ENCODE peak calls at places on chromosome 7, in six cellular contexts. X, S, P, K, C and N are unnamed samples.

GRCh38 chr7:25653412-25653811 is 425.1 kb upstream of the NPVF start:
- DNase-seq in X (no peak), S (no peak), P (no peak), K (no peak), C (no peak), N (no peak)

GRCh38 chr7:23471090-23471859 is 984 bp upstream of the IGF2BP3 start:
- DNase-seq in X (peak; percentile 87), S (peak; percentile 92), P (peak; percentile 83), K (peak; percentile 72), C (no peak), N (peak; percentile 98)

GRCh38 chr7:69114374-69114773 is 483.9 kb upstream of the AUTS2 start:
- DNase-seq in X (no peak), S (no peak), P (no peak), K (no peak), C (no peak), N (no peak)

GRCh38 chr7:87739306-87739705 is 111.1 kb downstream of the RUNDC3B start:
- DNase-seq in X (no peak), S (no peak), P (no peak), K (no peak), C (no peak), N (no peak)

GRCh38 chr7:39735903-39736302 is 112.5 kb downstream of the RALA start:
- DNase-seq in X (peak; percentile 42), S (no peak), P (no peak), K (no peak), C (peak; percentile 19), N (peak; percentile 35)

GRCh38 chr7:31121641-31122040 is 69.5 kb downstream of the ADCYAP1R1 start:
- DNase-seq in X (no peak), S (no peak), P (no peak), K (no peak), C (no peak), N (no peak)

GRCh38 chr7:6422926-6423632 is 24.7 kb downstream of the DAGLB start:
- DNase-seq in X (no peak), S (no peak), P (no peak), K (no peak), C (no peak), N (peak; percentile 89)

GRCh38 chr7:3157541-3158287 is 114.0 kb upstream of the CARD11 start:
- DNase-seq in X (no peak), S (no peak), P (peak; percentile 10), K (no peak), C (no peak), N (no peak)

GRCh38 chr7:141158562-141158961 is 84.7 kb downstream of the TMEM178B start:
- DNase-seq in X (no peak), S (peak; percentile 68), P (no peak), K (no peak), C (peak; percentile 34), N (peak; percentile 60)

GRCh38 chr7:156327474-156327873 is 313.1 kb upstream of the RNF32 start:
- DNase-seq in X (no peak), S (no peak), P (no peak), K (no peak), C (no peak), N (no peak)

GRCh38 chr7:71015260-71015900 is 116.6 kb upstream of the GALNT17 start:
- DNase-seq in X (no peak), S (no peak), P (no peak), K (no peak), C (no peak), N (no peak)

GRCh38 chr7:47788083-47788482 is 160.2 kb downstream of the PKD1L1 start:
- DNase-seq in X (no peak), S (no peak), P (no peak), K (no peak), C (no peak), N (no peak)

GRCh38 chr7:28957822-28958234 is 302 bp downstream of the TRIL start:
- DNase-seq in X (no peak), S (no peak), P (no peak), K (peak; percentile 36), C (no peak), N (no peak)

GRCh38 chr7:27652518-27652917 is 10.2 kb downstream of the HIBADH start:
- DNase-seq in X (no peak), S (no peak), P (no peak), K (no peak), C (no peak), N (peak; percentile 34)

GRCh38 chr7:8442814-8443304 is 9.4 kb downstream of the NXPH1 start:
- DNase-seq in X (peak; percentile 61), S (no peak), P (no peak), K (peak; percentile 32), C (no peak), N (peak; percentile 20)

GRCh38 chr7:98021588-98022351 is 31.8 kb upstream of the OCM2 start:
- DNase-seq in X (peak; percentile 84), S (peak; percentile 70), P (peak; percentile 49), K (peak; percentile 46), C (no peak), N (peak; percentile 81)

DNA sequence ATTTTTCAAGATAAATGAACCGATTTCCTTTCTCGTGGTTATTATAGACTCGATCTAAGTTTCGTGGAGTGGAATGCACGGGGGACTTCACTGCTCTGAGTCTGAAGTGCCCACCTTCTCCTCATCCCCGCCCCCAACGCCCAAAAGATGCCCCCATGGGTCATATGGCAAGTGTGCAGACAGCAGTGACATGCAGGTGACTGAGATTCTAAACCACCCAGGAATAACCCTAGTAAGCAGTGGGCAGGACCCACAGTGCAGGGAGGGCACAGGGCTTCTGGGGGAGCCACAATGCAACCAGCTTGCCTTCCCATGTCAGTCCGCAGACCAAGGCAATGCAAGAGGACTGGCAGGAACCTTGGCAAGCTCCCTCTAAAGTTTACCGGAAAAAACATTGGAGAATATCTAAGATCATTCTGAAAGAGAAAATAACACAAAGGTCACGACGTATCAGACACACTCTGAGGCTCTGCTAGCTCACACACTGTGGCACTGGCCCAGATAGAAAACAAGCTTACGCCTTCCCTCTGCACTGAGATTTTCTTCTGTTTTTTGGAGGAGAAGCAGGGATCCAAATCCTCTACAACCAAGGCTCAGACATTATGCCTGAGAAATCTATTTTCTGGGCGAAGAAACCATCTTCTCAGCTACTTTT is 239.6 kb downstream of the MAD1L1 start:
- DNase-seq in X (no peak), S (no peak), P (no peak), K (no peak), C (no peak), N (no peak)
- TF ChIP-seq POLR2A in X (no peak), S (no peak), P (no peak), K (no peak), C (no peak), N (no peak)

GRCh38 chr7:50333266-50333665 is 28.8 kb downstream of the IKZF1 start:
- DNase-seq in X (peak; percentile 45), S (no peak), P (no peak), K (no peak), C (no peak), N (peak; percentile 96)
- H3K4me3 ChIP-seq in X (peak overlapping the region; percentile 18), S (no peak overlapping the region), P (no peak overlapping the region), K (no peak overlapping the region), C (no peak overlapping the region), N (peak overlapping the region; percentile 42)

GRCh38 chr7:5139998-5140397 is 50.0 kb upstream of the WIPI2 start:
- DNase-seq in X (no peak), S (peak; percentile 47), P (peak; percentile 32), K (peak; percentile 31), C (peak; percentile 8), N (peak; percentile 67)

GRCh38 chr7:5143106-5143505 is 46.9 kb upstream of the WIPI2 start:
- DNase-seq in X (no peak), S (no peak), P (no peak), K (no peak), C (no peak), N (no peak)

DNA sequence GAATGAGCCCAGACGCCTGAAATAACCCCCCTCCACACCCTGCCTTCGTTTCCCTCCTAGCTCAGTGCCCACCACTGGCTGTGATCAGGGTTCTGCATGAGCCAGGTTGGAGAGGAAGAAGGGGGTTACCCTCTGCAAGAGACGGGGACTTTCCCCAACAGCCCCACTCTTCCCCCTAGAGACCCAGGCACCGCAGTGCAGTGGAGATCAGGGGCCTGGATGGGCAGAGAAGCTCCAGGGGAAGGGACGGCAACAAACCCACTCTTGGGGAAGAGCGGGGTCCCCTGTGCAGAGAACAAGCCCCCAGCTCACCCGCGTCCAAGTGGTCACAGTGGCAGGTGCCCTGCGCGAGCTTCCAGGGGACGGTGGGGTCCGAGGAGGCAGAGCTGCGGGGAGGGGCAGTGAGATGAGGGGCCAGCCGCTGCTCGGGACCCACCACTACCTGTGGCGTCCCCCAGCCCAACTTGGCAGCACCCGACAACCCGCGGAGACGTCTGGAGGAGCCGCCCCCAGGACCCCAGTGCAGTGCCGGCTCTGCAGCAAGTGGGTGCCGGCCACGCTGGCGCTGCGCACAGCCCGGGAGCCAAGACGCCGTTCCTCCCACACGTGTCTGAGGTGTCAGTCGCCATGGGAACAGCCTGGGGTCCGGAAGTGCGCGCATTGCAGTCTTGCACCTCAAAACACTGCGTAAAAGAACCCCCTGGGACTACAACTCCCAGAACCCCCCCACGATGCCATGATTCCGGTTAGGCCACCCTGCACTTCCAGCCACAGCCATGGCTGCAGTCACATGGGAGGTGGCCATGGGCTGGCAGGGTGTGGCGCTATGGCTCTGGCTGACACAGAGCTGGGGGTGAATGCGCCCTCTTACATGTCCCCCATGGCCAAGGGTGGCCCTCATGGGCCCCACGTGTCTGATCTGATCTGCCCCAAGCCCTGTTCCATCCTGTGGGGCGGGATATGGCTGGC is 45.8 kb upstream of the WIPI2 start:
- DNase-seq in X (peak; percentile 39), S (no peak), P (no peak), K (no peak), C (peak; percentile 55), N (peak; percentile 73)
- TF ChIP-seq MYC in X (no peak), S (no peak), P (no peak), K (no peak), C (peak; percentile 54), N (no peak)

DNA sequence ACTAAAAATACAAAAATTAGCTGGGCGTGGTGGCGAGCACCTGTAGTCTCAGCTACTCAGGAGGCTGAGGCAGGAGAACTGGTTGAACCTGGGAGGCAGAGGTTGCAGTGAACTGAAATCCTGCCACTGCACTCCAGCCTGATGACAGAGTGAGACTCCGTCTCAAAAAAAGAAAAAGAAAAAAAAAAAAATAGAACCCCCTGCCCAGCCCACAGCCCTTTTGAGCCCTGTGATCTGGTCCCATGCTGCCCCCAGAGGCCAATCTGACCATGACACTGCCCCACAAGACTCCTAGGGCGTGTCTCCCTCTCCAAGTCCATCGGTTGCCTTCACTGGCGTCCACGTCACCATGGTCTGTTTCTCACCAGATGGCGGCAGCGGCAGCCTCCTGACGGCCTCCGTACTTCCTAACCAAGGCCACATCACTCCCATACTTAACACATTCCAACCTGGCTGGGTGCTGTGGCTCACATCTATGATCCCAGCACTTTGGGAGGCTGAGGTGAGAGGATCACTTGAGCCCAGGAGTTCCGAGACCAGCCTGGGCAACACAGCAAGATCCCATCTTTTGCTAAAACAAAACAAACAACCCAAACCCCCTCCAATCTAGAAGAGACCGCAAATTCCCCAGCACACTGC is 18.0 kb downstream of the STX1A start:
- DNase-seq in X (peak; percentile 82), S (peak; percentile 95), P (peak; percentile 54), K (peak; percentile 46), C (no peak), N (peak; percentile 65)
- TF ChIP-seq POLR2A in X (no peak), S (no peak), P (no peak), K (no peak), C (no peak), N (no peak)

GRCh38 chr7:1224093-1224702 is 8.5 kb upstream of the UNCX start:
- DNase-seq in X (no peak), S (no peak), P (no peak), K (no peak), C (no peak), N (no peak)
- H3K4me3 ChIP-seq in X (no peak overlapping the region), S (no peak overlapping the region), P (no peak overlapping the region), K (no peak overlapping the region), C (no peak overlapping the region), N (no peak overlapping the region)

GRCh38 chr7:74452748-74453320 is 872 bp upstream of the GTF2IRD1 start:
- DNase-seq in X (peak; percentile 39), S (no peak), P (peak; percentile 65), K (peak; percentile 10), C (no peak), N (no peak)
- TF ChIP-seq MYC in X (no peak), S (no peak), P (peak; percentile 89), K (no peak), C (no peak), N (no peak)